ENCODE peak calls at places on chromosomes 2 and 18, in six cellular contexts. One of them, this sample, is unnamed. For H3K4me1, the result is how much of the 10 kb centered on the place peaks cover.

GRCh38 chr2:7061921-7062320 is 144.7 kb downstream of the RNF144A start:
- DNase-seq in adrenal gland: no peak
- DNase-seq in iPS DF 6.9: no peak
- DNase-seq in naive thymus-derived CD4-positive, alpha-beta T cell: no peak
- DNase-seq in cardiac muscle cell: no peak
- DNase-seq in body of pancreas: no peak
- DNase-seq in this sample: no peak

GRCh38 chr2:66874411-66874810 is 439.5 kb downstream of the MEIS1 start:
- DNase-seq in adrenal gland: no peak
- DNase-seq in iPS DF 6.9: no peak
- DNase-seq in naive thymus-derived CD4-positive, alpha-beta T cell: no peak
- DNase-seq in cardiac muscle cell: no peak
- DNase-seq in body of pancreas: no peak
- DNase-seq in this sample: no peak

GRCh38 chr2:20012282-20013060 is at the start of gene MATN3:
- DNase-seq in adrenal gland: no peak
- DNase-seq in iPS DF 6.9: no peak
- DNase-seq in naive thymus-derived CD4-positive, alpha-beta T cell: no peak
- DNase-seq in cardiac muscle cell: peak
- DNase-seq in body of pancreas: peak
- DNase-seq in this sample: no peak

GRCh38 chr2:71702071-71702970 is 249.0 kb downstream of the DYSF start:
- DNase-seq in adrenal gland: no peak
- DNase-seq in iPS DF 6.9: no peak
- DNase-seq in naive thymus-derived CD4-positive, alpha-beta T cell: no peak
- DNase-seq in cardiac muscle cell: no peak
- DNase-seq in body of pancreas: no peak
- DNase-seq in this sample: no peak

GRCh38 chr18:56270851-56271250 is 367.5 kb downstream of the TXNL1 start:
- DNase-seq in adrenal gland: no peak
- DNase-seq in iPS DF 6.9: no peak
- DNase-seq in naive thymus-derived CD4-positive, alpha-beta T cell: no peak
- DNase-seq in cardiac muscle cell: no peak
- DNase-seq in body of pancreas: no peak
- DNase-seq in this sample: no peak

GRCh38 chr2:123993728-123994323 is 31.3 kb upstream of the CNTNAP5 start:
- DNase-seq in adrenal gland: peak
- DNase-seq in iPS DF 6.9: peak
- DNase-seq in naive thymus-derived CD4-positive, alpha-beta T cell: peak
- DNase-seq in cardiac muscle cell: peak
- DNase-seq in body of pancreas: peak
- DNase-seq in this sample: no peak

GRCh38 chr2:27714053-27714452 is 50.4 kb downstream of the SLC4A1AP start:
- DNase-seq in adrenal gland: peak
- DNase-seq in iPS DF 6.9: no peak
- DNase-seq in naive thymus-derived CD4-positive, alpha-beta T cell: no peak
- DNase-seq in cardiac muscle cell: no peak
- DNase-seq in body of pancreas: no peak
- DNase-seq in this sample: no peak

GRCh38 chr2:67650292-67651133 is 253.4 kb downstream of the ETAA1 start:
- DNase-seq in adrenal gland: peak
- DNase-seq in iPS DF 6.9: peak
- DNase-seq in naive thymus-derived CD4-positive, alpha-beta T cell: no peak
- DNase-seq in cardiac muscle cell: peak
- DNase-seq in body of pancreas: peak
- DNase-seq in this sample: peak

GRCh38 chr2:104521247-104521646 is 332.7 kb upstream of the POU3F3 start:
- DNase-seq in adrenal gland: no peak
- DNase-seq in iPS DF 6.9: peak
- DNase-seq in naive thymus-derived CD4-positive, alpha-beta T cell: no peak
- DNase-seq in cardiac muscle cell: peak
- DNase-seq in body of pancreas: no peak
- DNase-seq in this sample: no peak

GRCh38 chr2:70964133-70964532 is 14.3 kb upstream of the ANKRD53 start:
- DNase-seq in adrenal gland: no peak
- DNase-seq in iPS DF 6.9: no peak
- DNase-seq in naive thymus-derived CD4-positive, alpha-beta T cell: no peak
- DNase-seq in cardiac muscle cell: no peak
- DNase-seq in body of pancreas: no peak
- DNase-seq in this sample: no peak

GRCh38 chr2:189548686-189549439 is 31.7 kb downstream of the SLC40A1 start:
- DNase-seq in adrenal gland: no peak
- DNase-seq in iPS DF 6.9: no peak
- DNase-seq in naive thymus-derived CD4-positive, alpha-beta T cell: no peak
- DNase-seq in cardiac muscle cell: no peak
- DNase-seq in body of pancreas: no peak
- DNase-seq in this sample: no peak

GRCh38 chr2:84815146-84815545 is 65.7 kb downstream of the TRABD2A start:
- DNase-seq in adrenal gland: no peak
- DNase-seq in iPS DF 6.9: no peak
- DNase-seq in naive thymus-derived CD4-positive, alpha-beta T cell: no peak
- DNase-seq in cardiac muscle cell: no peak
- DNase-seq in body of pancreas: no peak
- DNase-seq in this sample: no peak

DNA sequence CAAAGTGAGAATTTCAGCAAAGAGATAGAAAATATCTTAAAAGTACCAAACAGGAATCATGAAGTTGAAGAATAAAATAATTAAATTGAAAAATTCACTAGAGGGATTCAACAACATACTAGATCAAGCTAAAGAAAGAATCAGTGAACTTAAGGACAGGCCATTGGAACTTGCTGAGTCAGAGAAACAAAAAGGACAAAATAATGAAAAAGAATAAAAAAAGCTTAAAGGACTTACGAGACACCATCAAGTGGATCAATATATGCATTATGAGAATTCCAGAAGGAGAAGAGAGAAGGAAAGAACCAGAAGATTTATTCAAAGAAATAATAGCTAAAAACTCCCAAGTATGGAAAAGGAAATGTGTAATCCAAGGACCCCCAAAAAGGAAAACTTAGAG is 158.4 kb downstream of the SLC4A10 start:
- DNase-seq in adrenal gland: no peak
- DNase-seq in iPS DF 6.9: no peak
- DNase-seq in naive thymus-derived CD4-positive, alpha-beta T cell: no peak
- DNase-seq in cardiac muscle cell: no peak
- DNase-seq in body of pancreas: no peak
- DNase-seq in this sample: no peak
- H3K27ac ChIP-seq in adrenal gland: no peak
- H3K27ac ChIP-seq in iPS DF 6.9: no peak
- H3K27ac ChIP-seq in naive thymus-derived CD4-positive, alpha-beta T cell: no peak
- H3K27ac ChIP-seq in cardiac muscle cell: no peak
- H3K27ac ChIP-seq in body of pancreas: no peak
- H3K27ac ChIP-seq in this sample: no peak

GRCh38 chr2:101750688-101751087 is 53.2 kb downstream of the MAP4K4 start:
- DNase-seq in adrenal gland: no peak
- DNase-seq in iPS DF 6.9: no peak
- DNase-seq in naive thymus-derived CD4-positive, alpha-beta T cell: no peak
- DNase-seq in cardiac muscle cell: no peak
- DNase-seq in body of pancreas: no peak
- DNase-seq in this sample: no peak
- H3K4me1 ChIP-seq in adrenal gland: under half
- H3K4me1 ChIP-seq in iPS DF 6.9: under half
- H3K4me1 ChIP-seq in naive thymus-derived CD4-positive, alpha-beta T cell: under half
- H3K4me1 ChIP-seq in cardiac muscle cell: half or more
- H3K4me1 ChIP-seq in body of pancreas: half or more
- H3K4me1 ChIP-seq in this sample: under half

GRCh38 chr2:25089605-25090424 is 47.9 kb downstream of the EFR3B start:
- DNase-seq in adrenal gland: no peak
- DNase-seq in iPS DF 6.9: no peak
- DNase-seq in naive thymus-derived CD4-positive, alpha-beta T cell: no peak
- DNase-seq in cardiac muscle cell: no peak
- DNase-seq in body of pancreas: no peak
- DNase-seq in this sample: no peak
- H3K4me3 ChIP-seq in adrenal gland: no peak
- H3K4me3 ChIP-seq in iPS DF 6.9: no peak
- H3K4me3 ChIP-seq in naive thymus-derived CD4-positive, alpha-beta T cell: no peak
- H3K4me3 ChIP-seq in cardiac muscle cell: no peak
- H3K4me3 ChIP-seq in body of pancreas: no peak
- H3K4me3 ChIP-seq in this sample: no peak

DNA sequence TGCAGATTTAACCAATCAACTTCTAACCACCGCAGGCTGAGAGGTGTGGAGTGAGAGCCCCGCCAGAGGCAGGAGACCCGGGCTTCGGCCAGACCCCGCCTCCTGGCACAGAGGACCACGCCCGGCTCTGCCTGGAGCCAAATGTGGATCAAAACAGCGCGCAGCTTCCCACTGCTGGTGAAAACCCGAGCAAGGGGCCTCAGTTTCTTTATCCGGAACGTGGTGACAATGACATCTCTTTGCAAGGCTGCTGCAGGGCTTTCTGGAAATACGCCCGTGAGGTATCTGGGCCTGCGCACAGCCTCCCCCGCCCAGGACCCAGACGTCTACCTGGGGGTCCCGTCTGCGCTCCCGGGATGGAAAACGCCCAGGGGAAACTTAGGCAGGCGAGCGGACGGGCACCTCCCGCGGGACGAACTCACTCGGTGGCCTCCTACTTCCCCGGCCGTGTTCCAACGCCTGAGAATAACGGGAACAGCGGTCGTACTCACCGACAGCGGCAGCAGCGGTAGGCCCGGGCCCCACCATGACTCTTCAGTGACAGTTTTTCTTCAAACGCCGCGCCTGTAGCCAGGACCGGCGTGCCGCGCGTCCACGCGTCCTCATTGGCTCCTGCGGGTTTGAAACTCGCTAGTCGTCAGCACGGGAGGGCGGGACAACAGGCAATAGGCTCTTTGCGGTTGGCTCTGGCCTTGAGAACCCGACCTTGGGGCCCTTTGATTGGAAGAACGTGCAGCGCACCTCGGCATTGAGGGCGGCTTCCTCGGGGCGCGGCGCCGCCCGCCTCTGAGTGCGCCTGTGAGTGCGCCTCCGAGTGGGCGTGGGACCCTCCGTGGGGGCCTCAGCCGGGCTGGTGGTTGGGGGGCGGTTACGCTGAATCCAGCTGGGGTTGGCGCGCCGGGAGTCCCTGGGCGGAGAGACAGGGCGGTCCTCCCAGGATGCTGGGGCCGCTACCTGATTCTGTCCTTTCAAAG is at the start of gene CKAP2L:
- DNase-seq in adrenal gland: peak
- DNase-seq in iPS DF 6.9: peak
- DNase-seq in naive thymus-derived CD4-positive, alpha-beta T cell: peak
- DNase-seq in cardiac muscle cell: peak
- DNase-seq in body of pancreas: peak
- DNase-seq in this sample: peak
- H3K27ac ChIP-seq in adrenal gland: no peak
- H3K27ac ChIP-seq in iPS DF 6.9: no peak
- H3K27ac ChIP-seq in naive thymus-derived CD4-positive, alpha-beta T cell: peak
- H3K27ac ChIP-seq in cardiac muscle cell: peak
- H3K27ac ChIP-seq in body of pancreas: no peak
- H3K27ac ChIP-seq in this sample: peak

DNA sequence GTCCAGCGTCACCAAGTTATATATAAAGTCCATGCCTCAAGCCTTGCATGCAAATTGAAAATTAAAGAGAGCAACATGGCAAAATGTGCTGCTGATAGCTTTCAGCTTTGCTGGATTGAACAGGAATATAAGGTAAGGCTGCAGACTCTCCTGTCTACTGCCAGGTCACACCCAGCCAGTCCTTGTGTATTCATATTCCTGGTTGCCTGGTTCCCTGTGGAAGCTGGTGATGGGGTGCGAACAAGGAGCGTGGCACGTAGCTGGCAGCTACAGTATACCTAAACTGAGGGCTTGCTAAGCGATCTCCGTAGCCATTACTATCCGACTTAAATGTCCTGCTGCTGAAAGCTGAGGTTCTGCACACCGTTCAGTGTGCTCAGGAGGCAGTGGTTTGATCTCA is 50.1 kb upstream of the NOSTRIN start:
- DNase-seq in adrenal gland: no peak
- DNase-seq in iPS DF 6.9: no peak
- DNase-seq in naive thymus-derived CD4-positive, alpha-beta T cell: no peak
- DNase-seq in cardiac muscle cell: no peak
- DNase-seq in body of pancreas: no peak
- DNase-seq in this sample: no peak
- H3K4me1 ChIP-seq in adrenal gland: under half
- H3K4me1 ChIP-seq in iPS DF 6.9: under half
- H3K4me1 ChIP-seq in naive thymus-derived CD4-positive, alpha-beta T cell: half or more
- H3K4me1 ChIP-seq in cardiac muscle cell: under half
- H3K4me1 ChIP-seq in body of pancreas: under half
- H3K4me1 ChIP-seq in this sample: under half

GRCh38 chr2:18552351-18553077 is 7.9 kb downstream of the RDH14 start:
- DNase-seq in adrenal gland: no peak
- DNase-seq in iPS DF 6.9: no peak
- DNase-seq in naive thymus-derived CD4-positive, alpha-beta T cell: no peak
- DNase-seq in cardiac muscle cell: no peak
- DNase-seq in body of pancreas: no peak
- DNase-seq in this sample: no peak

GRCh38 chr2:18551623-18552022 is 8.8 kb downstream of the RDH14 start:
- DNase-seq in adrenal gland: no peak
- DNase-seq in iPS DF 6.9: no peak
- DNase-seq in naive thymus-derived CD4-positive, alpha-beta T cell: no peak
- DNase-seq in cardiac muscle cell: no peak
- DNase-seq in body of pancreas: no peak
- DNase-seq in this sample: no peak

GRCh38 chr2:18548618-18549017 is 11.8 kb downstream of the RDH14 start:
- DNase-seq in adrenal gland: no peak
- DNase-seq in iPS DF 6.9: no peak
- DNase-seq in naive thymus-derived CD4-positive, alpha-beta T cell: no peak
- DNase-seq in cardiac muscle cell: no peak
- DNase-seq in body of pancreas: no peak
- DNase-seq in this sample: no peak

GRCh38 chr2:18550383-18550905 is 10.0 kb downstream of the RDH14 start:
- DNase-seq in adrenal gland: no peak
- DNase-seq in iPS DF 6.9: no peak
- DNase-seq in naive thymus-derived CD4-positive, alpha-beta T cell: no peak
- DNase-seq in cardiac muscle cell: no peak
- DNase-seq in body of pancreas: no peak
- DNase-seq in this sample: no peak

GRCh38 chr2:18551169-18551568 is 9.3 kb downstream of the RDH14 start:
- DNase-seq in adrenal gland: no peak
- DNase-seq in iPS DF 6.9: no peak
- DNase-seq in naive thymus-derived CD4-positive, alpha-beta T cell: no peak
- DNase-seq in cardiac muscle cell: no peak
- DNase-seq in body of pancreas: no peak
- DNase-seq in this sample: no peak
- H3K4me3 ChIP-seq in adrenal gland: no peak
- H3K4me3 ChIP-seq in iPS DF 6.9: no peak
- H3K4me3 ChIP-seq in naive thymus-derived CD4-positive, alpha-beta T cell: no peak
- H3K4me3 ChIP-seq in cardiac muscle cell: no peak
- H3K4me3 ChIP-seq in body of pancreas: no peak
- H3K4me3 ChIP-seq in this sample: no peak